ENCODE peak calls at places on chromosomes 16 and 17, in seven cellular contexts. A is stimulated activated CD4-positive, alpha-beta T cell treated with anti-CD3 and anti-CD28 coated beads, TNF-alpha, amount 100 ng/mL, for 48 hours; I is endothelial cell; U is fibroblast of the aortic adventitia; D is activated CD8-positive, alpha-beta memory T cell treated with anti-CD3 and anti-CD28 coated beads for 48 hours; L is T-helper 1 cell; O is left lung. W is an unnamed sample.

GRCh38 chr16:67773569-67774456 is 32.5 kb downstream of the RANBP10 start:
- DNase-seq in A (no peak), I (peak), U (peak), D (no peak), L (no peak), O (peak), W (no peak)

GRCh38 chr17:33594000-33594399 is 300.9 kb upstream of the ASIC2 start:
- DNase-seq in A (no peak), I (no peak), U (no peak), D (no peak), L (no peak), O (no peak), W (no peak)

GRCh38 chr17:78805301-78805700 is 23.2 kb upstream of the CYTH1 start:
- DNase-seq in A (peak), I (no peak), U (no peak), D (no peak), L (peak), O (no peak), W (no peak)

GRCh38 chr16:49058382-49058781 is 223.3 kb downstream of the CBLN1 start:
- DNase-seq in A (no peak), I (no peak), U (no peak), D (no peak), L (no peak), O (no peak), W (no peak)

GRCh38 chr16:48164907-48165715 is 9.3 kb upstream of the ABCC12 start:
- DNase-seq in A (peak), I (peak), U (peak), D (peak), L (peak), O (peak), W (peak)

GRCh38 chr17:82087961-82088837 is 9.8 kb downstream of the FASN start:
- DNase-seq in A (no peak), I (no peak), U (no peak), D (no peak), L (no peak), O (peak), W (peak)

GRCh38 chr17:65360961-65361552 is 200.4 kb downstream of the AXIN2 start:
- DNase-seq in A (no peak), I (no peak), U (no peak), D (no peak), L (no peak), O (no peak), W (no peak)

GRCh38 chr16:84832488-84833141 is 12.8 kb downstream of the CRISPLD2 start:
- DNase-seq in A (no peak), I (no peak), U (peak), D (no peak), L (no peak), O (no peak), W (no peak)

GRCh38 chr17:79691931-79692330 is 38.8 kb upstream of the ENPP7 start:
- DNase-seq in A (no peak), I (no peak), U (peak), D (no peak), L (no peak), O (no peak), W (no peak)

GRCh38 chr17:78351449-78352006 is 8.3 kb downstream of the SOCS3 start:
- DNase-seq in A (no peak), I (no peak), U (peak), D (no peak), L (no peak), O (peak), W (no peak)

GRCh38 chr17:61574542-61575351 is 16.3 kb downstream of the NACA2 start:
- DNase-seq in A (no peak), I (peak), U (peak), D (no peak), L (no peak), O (no peak), W (no peak)

GRCh38 chr17:43723697-43724359 is 34.8 kb downstream of the SOST start:
- DNase-seq in A (no peak), I (no peak), U (peak), D (no peak), L (no peak), O (no peak), W (no peak)

GRCh38 chr16:68406458-68407041 is 41.8 kb downstream of the SMPD3 start:
- DNase-seq in A (no peak), I (no peak), U (no peak), D (no peak), L (no peak), O (no peak), W (no peak)

GRCh38 chr17:81935709-81936084 is 1.4 kb downstream of the PYCR1 start:
- DNase-seq in A (no peak), I (no peak), U (no peak), D (no peak), L (no peak), O (no peak), W (no peak)

GRCh38 chr16:79212114-79212791 is 388.3 kb downstream of the MAF start:
- DNase-seq in A (no peak), I (no peak), U (no peak), D (no peak), L (no peak), O (no peak), W (no peak)

GRCh38 chr17:40714473-40714872 is 10.9 kb upstream of the KRT24 start:
- DNase-seq in A (no peak), I (no peak), U (no peak), D (no peak), L (no peak), O (no peak), W (no peak)

GRCh38 chr16:31073073-31073822 is 792 bp downstream of the ZNF668 start:
- DNase-seq in A (peak), I (peak), U (peak), D (peak), L (peak), O (peak), W (peak)

GRCh38 chr17:71412803-71413202 is 708.0 kb upstream of the SOX9 start:
- DNase-seq in A (no peak), I (no peak), U (peak), D (no peak), L (no peak), O (no peak), W (no peak)

GRCh38 chr16:53476867-53477266 is 26.1 kb downstream of the AKTIP start:
- DNase-seq in A (no peak), I (no peak), U (no peak), D (no peak), L (no peak), O (no peak), W (no peak)

GRCh38 chr16:70805380-70805779 is 4.4 kb upstream of the VAC14 start:
- DNase-seq in A (no peak), I (no peak), U (no peak), D (no peak), L (no peak), O (no peak), W (no peak)

GRCh38 chr16:69283851-69284250 is 27.3 kb upstream of the VPS4A start:
- DNase-seq in A (no peak), I (no peak), U (no peak), D (no peak), L (no peak), O (no peak), W (no peak)

GRCh38 chr17:80949451-80950421 is 41.9 kb upstream of the CHMP6 start:
- DNase-seq in A (no peak), I (no peak), U (no peak), D (no peak), L (no peak), O (no peak), W (no peak)

GRCh38 chr16:83393196-83393981 is 414.4 kb upstream of the HSBP1 start:
- DNase-seq in A (no peak), I (no peak), U (peak), D (no peak), L (no peak), O (no peak), W (no peak)

GRCh38 chr17:32314636-32315035 is 27.3 kb downstream of the C17orf75 start:
- DNase-seq in A (no peak), I (no peak), U (no peak), D (no peak), L (no peak), O (no peak), W (no peak)

GRCh38 chr17:29102741-29103181 is 59.8 kb downstream of the PIPOX start:
- DNase-seq in A (no peak), I (no peak), U (no peak), D (no peak), L (no peak), O (no peak), W (no peak)

GRCh38 chr17:38982858-38983746 is 15.9 kb upstream of the FBXO47 start:
- DNase-seq in A (no peak), I (peak), U (peak), D (no peak), L (peak), O (no peak), W (peak)

W was measured in naive thymus-derived CD8-positive, alpha-beta T cell.